ENCODE peak calls at places on chromosomes 12 and 14, in nine cellular contexts. O is Jurkat, Clone E6-1; R is skeletal muscle cell; J is CD4-positive, alpha-beta T cell; L is RCC 7860; B is suprapubic skin; G is left cardiac atrium; H is stimulated activated CD4-positive, alpha-beta T cell treated with anti-CD3 and anti-CD28 coated beads, Interleukin-1b, Interleukin-23, amount 100 ng/mL, for 1 hour; K is PC-9. Q is an unnamed sample.

GRCh38 chr12:127149226-127149964 is 1117.6 kb upstream of the TMEM132C start:
- DNase-seq in O (no peak), R (peak; percentile 63), J (no peak), L (no peak), B (no peak), G (no peak), H (no peak), K (no peak), Q (no peak)

GRCh38 chr12:117607778-117608177 is 246.4 kb upstream of the NOS1 start:
- DNase-seq in O (no peak), R (no peak), J (no peak), L (no peak), B (no peak), G (no peak), H (no peak), K (no peak), Q (no peak)

GRCh38 chr12:47983541-47984115 is 20.2 kb downstream of the TMEM106C start:
- DNase-seq in O (no peak), R (no peak), J (no peak), L (no peak), B (no peak), G (no peak), H (no peak), K (no peak), Q (no peak)

GRCh38 chr12:6533653-6534157 is 612 bp upstream of the GAPDH start:
- DNase-seq in O (peak; percentile 86), R (no peak), J (no peak), L (peak; percentile 78), B (no peak), G (peak; percentile 77), H (no peak), K (peak; percentile 80), Q (peak; percentile 66)

GRCh38 chr12:104257913-104258472 is 42.4 kb downstream of the TXNRD1 start:
- DNase-seq in O (no peak), R (no peak), J (no peak), L (no peak), B (no peak), G (no peak), H (no peak), K (no peak), Q (no peak)

GRCh38 chr14:49552630-49553029 is 33.5 kb downstream of the RPS29 start:
- DNase-seq in O (no peak), R (no peak), J (no peak), L (no peak), B (no peak), G (no peak), H (no peak), K (no peak), Q (no peak)

GRCh38 chr12:119713551-119714031 is 45.7 kb downstream of the PRKAB1 start:
- DNase-seq in O (no peak), R (no peak), J (no peak), L (no peak), B (no peak), G (no peak), H (no peak), K (no peak), Q (no peak)

GRCh38 chr14:104230946-104231345 is 92.6 kb downstream of the KIF26A start:
- DNase-seq in O (no peak), R (no peak), J (no peak), L (no peak), B (no peak), G (no peak), H (no peak), K (no peak), Q (no peak)

GRCh38 chr12:89138048-89138852 is 214.1 kb downstream of the DUSP6 start:
- DNase-seq in O (no peak), R (no peak), J (no peak), L (no peak), B (no peak), G (no peak), H (no peak), K (peak; percentile 37), Q (no peak)

GRCh38 chr12:2084553-2085296 is 31.9 kb downstream of the CACNA1C start:
- DNase-seq in O (no peak), R (peak; percentile 59), J (no peak), L (peak; percentile 22), B (no peak), G (peak; percentile 61), H (no peak), K (no peak), Q (no peak)

GRCh38 chr14:72781476-72782181 is 112.3 kb downstream of the DPF3 start:
- DNase-seq in O (no peak), R (peak; percentile 61), J (no peak), L (peak; percentile 48), B (peak; percentile 31), G (no peak), H (no peak), K (no peak), Q (no peak)

Q was measured in NCI-H1048.